ENCODE peak calls at places on chromosomes 12 and 14, in eight cellular contexts. D is heart right ventricle, K is neural progenitor cell, U is keratinocyte, Y is HCT116, J is hepatocyte, B is type B pancreatic cell, M is AG09309. N is an unnamed sample.

GRCh38 chr12:101552277-101552676 is 42.5 kb upstream of the MYBPC1 start:
- DNase-seq in J (peak), M (no peak), K (no peak), B (no peak), Y (no peak), U (no peak), D (no peak), N (no peak)

GRCh38 chr12:62484234-62484633 is 17.6 kb downstream of the MON2 start:
- DNase-seq in K (no peak), M (no peak), D (no peak), J (no peak), Y (no peak), U (no peak), B (no peak), N (no peak)

GRCh38 chr12:2267624-2268477 is 215.1 kb downstream of the CACNA1C start:
- DNase-seq in Y (no peak), K (peak), U (no peak), B (no peak), J (peak), D (no peak), M (no peak), N (no peak)

GRCh38 chr12:42760550-42760949 is 171.0 kb upstream of the PRICKLE1 start:
- DNase-seq in B (no peak), D (no peak), K (no peak), J (no peak), M (no peak), U (no peak), Y (no peak), N (no peak)

GRCh38 chr12:117595751-117596150 is 234.3 kb upstream of the NOS1 start:
- DNase-seq in K (no peak), M (no peak), D (no peak), B (no peak), J (no peak), U (no peak), Y (no peak), N (no peak)

GRCh38 chr14:36874396-36875138 is 212.9 kb downstream of the PAX9 start:
- DNase-seq in D (no peak), J (no peak), B (no peak), M (no peak), Y (no peak), K (no peak), U (no peak), N (no peak)

GRCh38 chr12:13206560-13206897 is 10.0 kb downstream of the EMP1 start:
- DNase-seq in Y (no peak), J (no peak), D (no peak), B (no peak), U (no peak), M (no peak), K (no peak), N (no peak)

GRCh38 chr14:101552786-101553231 is 8.5 kb upstream of the DIO3 start:
- DNase-seq in Y (no peak), J (no peak), K (no peak), U (no peak), D (no peak), B (no peak), M (no peak), N (no peak)

GRCh38 chr12:1810201-1810930 is 10.0 kb upstream of the LRTM2 start:
- DNase-seq in M (no peak), J (no peak), U (no peak), D (no peak), K (no peak), B (no peak), Y (no peak), N (no peak)

GRCh38 chr14:85414142-85414541 is 115.8 kb upstream of the FLRT2 start:
- DNase-seq in D (no peak), K (no peak), Y (no peak), U (no peak), M (no peak), J (no peak), B (no peak), N (no peak)

GRCh38 chr14:102878174-102878969 is 44.1 kb upstream of the AMN start:
- DNase-seq in K (no peak), M (no peak), J (no peak), D (no peak), U (no peak), Y (no peak), B (no peak), N (no peak)

GRCh38 chr12:5376591-5377207 is 55.2 kb upstream of the NTF3 start:
- DNase-seq in M (no peak), K (no peak), U (no peak), D (no peak), Y (no peak), J (no peak), B (no peak), N (no peak)

GRCh38 chr14:32407170-32407569 is 78.1 kb downstream of the AKAP6 start:
- DNase-seq in D (no peak), K (no peak), J (no peak), M (no peak), Y (no peak), B (no peak), U (no peak), N (no peak)

GRCh38 chr14:103545915-103546650 is 16.4 kb downstream of the BAG5 start:
- DNase-seq in J (no peak), D (no peak), M (no peak), K (no peak), U (no peak), Y (no peak), B (no peak), N (no peak)

GRCh38 chr12:32201996-32202395 is 95.3 kb downstream of the BICD1 start:
- DNase-seq in D (no peak), J (no peak), K (no peak), B (no peak), Y (no peak), U (no peak), M (no peak), N (no peak)

GRCh38 chr12:50215033-50215432 is 47.9 kb upstream of the CERS5 start:
- DNase-seq in U (no peak), D (no peak), Y (no peak), B (no peak), J (no peak), M (no peak), K (no peak), N (no peak)

GRCh38 chr12:22856120-22856699 is 231.2 kb downstream of the ETNK1 start:
- DNase-seq in Y (peak), J (peak), D (no peak), K (peak), M (peak), U (no peak), B (no peak), N (no peak)

GRCh38 chr12:43758247-43758727 is 303 bp downstream of the PUS7L start:
- DNase-seq in U (no peak), Y (no peak), K (peak), D (no peak), B (no peak), M (no peak), J (peak), N (peak)

GRCh38 chr12:113860059-113860820 is 105.9 kb downstream of the RBM19 start:
- DNase-seq in D (no peak), U (no peak), M (no peak), Y (no peak), K (peak), B (no peak), J (no peak), N (no peak)

GRCh38 chr12:59500915-59501314 is 94.9 kb upstream of the SLC16A7 start:
- DNase-seq in D (no peak), U (no peak), M (no peak), Y (no peak), B (no peak), J (no peak), K (no peak), N (no peak)

GRCh38 chr12:91778091-91778819 is 367.4 kb downstream of the BTG1 start:
- DNase-seq in M (no peak), U (no peak), K (no peak), Y (peak), B (no peak), D (no peak), J (peak), N (no peak)

GRCh38 chr12:128402481-128402880 is 135.5 kb downstream of the TMEM132C start:
- DNase-seq in K (peak), D (no peak), J (no peak), U (no peak), M (no peak), Y (no peak), B (no peak), N (no peak)

GRCh38 chr12:86660488-86661171 is 404.4 kb upstream of the MGAT4C start:
- DNase-seq in D (no peak), B (no peak), Y (peak), K (no peak), U (peak), M (no peak), J (no peak), N (no peak)

GRCh38 chr12:83404521-83404920 is 717.8 kb downstream of the TMTC2 start:
- DNase-seq in J (no peak), K (no peak), M (no peak), Y (no peak), U (no peak), D (no peak), B (no peak), N (no peak)

GRCh38 chr14:67396381-67396965 is 15.5 kb downstream of the PLEK2 start:
- DNase-seq in Y (no peak), K (no peak), U (no peak), J (no peak), D (no peak), B (no peak), M (peak), N (no peak)

GRCh38 chr14:103221781-103222358 is 98.6 kb downstream of the TNFAIP2 start:
- DNase-seq in Y (no peak), J (no peak), D (no peak), U (no peak), K (no peak), B (no peak), M (no peak), N (no peak)

GRCh38 chr12:89243786-89244185 is 108.5 kb downstream of the DUSP6 start:
- DNase-seq in D (no peak), J (no peak), K (no peak), M (no peak), U (no peak), B (no peak), Y (no peak), N (no peak)

GRCh38 chr14:44759263-44759662 is 202.5 kb downstream of the KLHL28 start:
- DNase-seq in K (no peak), U (no peak), J (no peak), D (no peak), M (no peak), B (no peak), Y (no peak), N (no peak)

GRCh38 chr12:123813349-123813748 is 51.2 kb downstream of the DNAH10 start:
- DNase-seq in D (no peak), B (no peak), J (peak), K (no peak), U (no peak), M (peak), Y (no peak), N (no peak)

GRCh38 chr12:116011217-116011616 is 266.3 kb downstream of the MED13L start:
- DNase-seq in Y (no peak), D (no peak), U (no peak), K (no peak), J (no peak), M (no peak), B (no peak), N (no peak)

GRCh38 chr14:48319823-48320222 is 644.4 kb upstream of the MDGA2 start:
- DNase-seq in K (peak), D (no peak), J (no peak), M (no peak), B (no peak), U (no peak), Y (no peak), N (no peak)

GRCh38 chr12:47527816-47528215 is 178.0 kb downstream of the RPAP3 start:
- DNase-seq in J (peak), Y (no peak), K (no peak), M (no peak), B (no peak), D (no peak), U (no peak), N (no peak)

GRCh38 chr14:61585598-61586538 is 109.4 kb upstream of the HIF1A start:
- DNase-seq in K (no peak), D (peak), B (no peak), Y (no peak), J (peak), M (no peak), U (no peak), N (no peak)

GRCh38 chr14:58633831-58634230 is 3.9 kb upstream of the DACT1 start:
- DNase-seq in U (no peak), B (no peak), Y (no peak), J (no peak), K (peak), M (no peak), D (no peak), N (no peak)

GRCh38 chr12:46410495-46410894 is 37.9 kb upstream of the SLC38A2 start:
- DNase-seq in Y (no peak), D (peak), B (no peak), K (no peak), J (no peak), M (no peak), U (no peak), N (no peak)

GRCh38 chr12:116529048-116529447 is 30.1 kb upstream of the MAP1LC3B2 start:
- DNase-seq in K (no peak), B (no peak), D (no peak), U (no peak), M (peak), Y (no peak), J (peak), N (no peak)

GRCh38 chr12:64232201-64232600 is 10.1 kb upstream of the KICS2 start:
- DNase-seq in J (no peak), D (no peak), U (no peak), Y (no peak), M (no peak), B (no peak), K (no peak), N (no peak)

GRCh38 chr12:33116284-33116683 is 219.7 kb upstream of the PKP2 start:
- DNase-seq in U (no peak), M (no peak), K (no peak), D (no peak), J (no peak), B (no peak), Y (no peak), N (no peak)

GRCh38 chr14:100150932-100151587 is 8.4 kb downstream of the DEGS2 start:
- DNase-seq in U (no peak), D (no peak), M (no peak), B (no peak), Y (no peak), J (no peak), K (no peak), N (no peak)

DNA sequence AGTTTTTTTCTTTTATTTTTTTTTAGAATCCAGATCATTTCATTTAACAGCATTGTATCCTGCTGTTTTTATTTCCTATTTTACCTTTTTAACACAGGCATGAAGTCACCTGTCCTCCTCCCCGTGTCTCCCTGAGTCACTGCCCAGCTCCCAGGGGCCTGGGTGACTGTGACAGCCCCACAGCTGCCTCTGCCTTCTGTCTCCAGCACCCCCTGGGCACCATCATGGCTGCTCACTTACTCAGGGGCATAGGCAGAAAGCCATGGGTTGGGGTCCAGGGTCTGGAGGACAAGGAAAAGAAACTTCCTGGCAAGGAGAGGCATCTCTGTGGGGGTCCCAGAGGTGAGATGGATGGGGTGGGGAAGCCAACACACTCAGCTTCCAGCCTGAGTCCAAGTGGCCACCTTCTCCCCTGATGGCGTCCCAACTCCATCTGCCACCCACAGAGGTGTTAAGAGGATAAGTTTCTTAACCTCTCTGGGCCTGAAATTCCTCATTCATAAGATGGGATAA is 25.3 kb downstream of the TMEM63C start:
- DNase-seq in U (no peak), K (no peak), D (no peak), J (no peak), Y (no peak), B (no peak), M (no peak), N (no peak)
- TF ChIP-seq CTCF in U (no peak), K (peak), D (no peak), J (no peak), Y (peak), B (no peak), M (no peak), N (no peak)

GRCh38 chr12:55720894-55721444 is 776 bp downstream of the RDH5 start:
- DNase-seq in J (peak), Y (peak), K (peak), U (peak), D (no peak), M (peak), B (no peak), N (peak)
- TF ChIP-seq CTCF in J (peak), Y (peak), K (peak), U (peak), D (peak), M (peak), B (peak), N (peak)

GRCh38 chr12:110848524-110848923 is 1.7 kb downstream of the CCDC63 start:
- DNase-seq in D (no peak), J (no peak), Y (no peak), B (no peak), U (no peak), K (no peak), M (no peak), N (no peak)

GRCh38 chr12:110849748-110850403 is 3.1 kb downstream of the CCDC63 start:
- DNase-seq in Y (no peak), U (no peak), J (no peak), M (no peak), K (no peak), D (no peak), B (no peak), N (no peak)

GRCh38 chr12:110844131-110844530 is 2.7 kb upstream of the CCDC63 start:
- DNase-seq in J (no peak), Y (no peak), M (no peak), B (no peak), K (no peak), D (no peak), U (no peak), N (no peak)

GRCh38 chr12:110844551-110845395 is 2.0 kb upstream of the CCDC63 start:
- DNase-seq in B (no peak), M (no peak), U (no peak), Y (no peak), J (no peak), K (no peak), D (peak), N (no peak)

GRCh38 chr12:110846615-110847566 is at the start of gene CCDC63:
- DNase-seq in K (peak), J (peak), B (peak), U (no peak), Y (peak), D (peak), M (no peak), N (peak)
- TF ChIP-seq CTCF in K (peak), J (peak), B (peak), U (no peak), Y (peak), D (peak), M (peak), N (no peak)

DNA sequence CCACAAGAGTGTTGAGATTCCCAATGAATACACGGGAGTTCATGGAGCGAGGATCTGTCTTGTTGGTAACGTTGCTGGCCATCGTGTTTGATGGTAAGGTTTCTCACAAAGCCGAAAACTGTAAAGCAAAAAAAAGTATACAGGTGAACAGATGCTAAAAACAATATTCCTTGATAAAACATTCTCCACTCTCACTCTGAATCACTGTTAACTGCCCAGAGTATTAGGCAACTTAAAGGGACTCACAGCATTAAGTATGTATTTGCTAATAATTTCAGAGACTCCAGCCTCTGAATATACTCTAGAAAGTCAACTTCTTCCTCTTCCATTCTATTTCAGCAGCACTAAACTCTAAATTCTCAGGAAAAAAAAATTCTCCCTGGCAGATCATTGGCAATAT is 35.1 kb downstream of the HNRNPC start:
- DNase-seq in U (no peak), J (no peak), M (no peak), K (no peak), B (no peak), Y (no peak), D (no peak), N (no peak)
- TF ChIP-seq CTCF in U (no peak), J (no peak), M (no peak), K (no peak), B (no peak), Y (no peak), D (no peak), N (no peak)

DNA sequence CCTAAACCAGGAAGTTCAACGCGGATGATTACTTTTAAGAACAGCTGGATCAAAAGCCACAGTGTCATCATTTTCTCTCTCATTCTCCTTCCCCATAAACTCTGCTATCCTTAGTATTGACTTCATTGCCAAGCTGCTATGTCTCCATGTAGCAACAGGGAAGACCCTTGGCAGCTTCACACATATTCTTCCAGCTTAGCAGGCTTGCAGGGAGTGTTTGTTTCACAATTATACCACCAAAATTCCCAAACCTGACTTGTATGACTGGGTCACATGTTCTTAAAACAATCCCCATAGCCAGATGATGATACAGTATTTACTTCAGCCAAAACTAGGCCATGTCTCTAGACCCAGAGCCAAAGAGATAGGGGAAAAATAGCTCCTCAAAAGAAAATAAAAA is 235.4 kb downstream of the PAWR start:
- DNase-seq in K (no peak), Y (no peak), D (no peak), J (no peak), B (no peak), M (no peak), U (no peak), N (no peak)
- TF ChIP-seq CTCF in K (no peak), Y (no peak), D (no peak), J (no peak), B (no peak), M (no peak), U (no peak), N (no peak)

GRCh38 chr12:68439368-68440045 is 107.3 kb upstream of the MDM1 start:
- DNase-seq in M (no peak), D (no peak), Y (no peak), U (no peak), B (no peak), K (no peak), J (no peak), N (no peak)
- TF ChIP-seq CTCF in M (no peak), D (no peak), Y (no peak), U (no peak), B (no peak), K (no peak), J (no peak), N (no peak)